ENCODE peak calls at places on chromosomes 6 and 20, in five cellular contexts. F, L, E, B and I are unnamed samples.

GRCh38 chr6:70956451-70957283 is at the start of gene B3GAT2:
- DNase-seq in L (peak), E (peak), B (peak), F (no peak), I (no peak)

GRCh38 chr6:14966111-14966901 is 279.6 kb upstream of the JARID2 start:
- DNase-seq in B (no peak), E (no peak), L (no peak), F (no peak), I (no peak)

GRCh38 chr20:22717466-22717865 is 133.1 kb upstream of the FOXA2 start:
- DNase-seq in L (no peak), E (no peak), B (no peak), F (no peak), I (no peak)

GRCh38 chr20:24773751-24774201 is 175.3 kb upstream of the CST7 start:
- DNase-seq in E (no peak), B (peak), F (no peak), L (no peak), I (peak)

GRCh38 chr20:51100617-51101016 is 77.7 kb upstream of the KCNG1 start:
- DNase-seq in B (no peak), E (no peak), L (no peak), F (no peak), I (peak)

GRCh38 chr6:71222676-71223075 is 65.9 kb upstream of the OGFRL1 start:
- DNase-seq in B (no peak), E (no peak), L (no peak), F (no peak), I (no peak)

GRCh38 chr6:2196079-2196679 is 49.2 kb downstream of the GMDS start:
- DNase-seq in E (peak), B (peak), F (no peak), L (peak), I (peak)

GRCh38 chr6:123518441-123519190 is 118.1 kb downstream of the TRDN start:
- DNase-seq in B (no peak), L (no peak), E (no peak), F (no peak), I (no peak)

GRCh38 chr20:62122659-62123449 is 579 bp downstream of the LSM14B start:
- DNase-seq in B (peak), F (peak), L (peak), E (peak), I (peak)

GRCh38 chr6:90611543-90611864 is 24.6 kb upstream of the MAP3K7 start:
- DNase-seq in B (no peak), F (no peak), L (no peak), E (no peak), I (no peak)

GRCh38 chr6:56349196-56349595 is 101.8 kb upstream of the COL21A1 start:
- DNase-seq in L (no peak), E (no peak), B (no peak), F (no peak), I (peak)

GRCh38 chr6:136947037-136947436 is 24.9 kb downstream of the SLC35D3 start:
- DNase-seq in L (no peak), F (no peak), B (no peak), E (no peak), I (no peak)

GRCh38 chr6:125989631-125990030 is 3.3 kb downstream of the TRMT11 start:
- DNase-seq in L (no peak), B (no peak), F (no peak), E (no peak), I (no peak)

GRCh38 chr20:4434681-4435080 is 287.0 kb upstream of the PRND start:
- DNase-seq in B (no peak), E (no peak), L (no peak), F (no peak), I (no peak)

GRCh38 chr6:106516629-106517028 is 112.7 kb downstream of the RTN4IP1 start:
- DNase-seq in L (no peak), B (no peak), F (no peak), E (no peak), I (no peak)

GRCh38 chr20:49570828-49571552 is 3.1 kb upstream of the PTGIS start:
- DNase-seq in L (no peak), B (no peak), F (no peak), E (no peak), I (no peak)

GRCh38 chr6:121881974-121882667 is 446.7 kb downstream of the GJA1 start:
- DNase-seq in E (no peak), F (no peak), L (no peak), B (no peak), I (no peak)

GRCh38 chr6:105628156-105628860 is 225.4 kb upstream of the PREP start:
- DNase-seq in E (no peak), F (no peak), L (no peak), B (no peak), I (no peak)

GRCh38 chr6:15464211-15464725 is 198.6 kb downstream of the DTNBP1 start:
- DNase-seq in E (peak), B (peak), L (peak), F (peak), I (peak)

GRCh38 chr6:116568851-116569755 is 2.2 kb upstream of the RWDD1 start:
- DNase-seq in F (no peak), E (no peak), B (no peak), L (no peak), I (no peak)

GRCh38 chr6:15244605-15245360 is 1.1 kb upstream of the JARID2 start:
- DNase-seq in L (peak), F (peak), E (peak), B (peak), I (peak)

GRCh38 chr6:14397518-14397901 is 279.9 kb downstream of the CD83 start:
- DNase-seq in B (no peak), L (no peak), F (no peak), E (no peak), I (no peak)